ENCODE peak calls at places on chromosomes 5 and 9, in five cellular contexts. H, G, K, T and F are unnamed samples.

GRCh38 chr9:101445353-101446029 is 9.9 kb upstream of the ALDOB start:
- DNase-seq in H (no peak), G (no peak), K (no peak), T (no peak), F (no peak)

GRCh38 chr5:64339776-64340175 is 166.0 kb upstream of the RGS7BP start:
- DNase-seq in H (no peak), G (no peak), K (no peak), T (no peak), F (no peak)

GRCh38 chr9:19471737-19472648 is 63.2 kb downstream of the ACER2 start:
- DNase-seq in H (peak; percentile 73), G (no peak), K (no peak), T (peak; percentile 64), F (peak; percentile 56)

GRCh38 chr5:53069626-53070025 is 39.9 kb downstream of the MOCS2 start:
- DNase-seq in H (no peak), G (no peak), K (no peak), T (no peak), F (peak; percentile 11)

GRCh38 chr9:111572945-111573604 is 26.4 kb downstream of the PTGR1 start:
- DNase-seq in H (no peak), G (no peak), K (no peak), T (peak; percentile 26), F (no peak)

GRCh38 chr9:69265891-69266290 is 59.1 kb upstream of the ENTREP1 start:
- DNase-seq in H (no peak), G (no peak), K (no peak), T (no peak), F (peak; percentile 28)

GRCh38 chr9:17116400-17116837 is 18.4 kb upstream of the CNTLN start:
- DNase-seq in H (no peak), G (no peak), K (no peak), T (no peak), F (peak; percentile 7)

GRCh38 chr5:99058466-99058865 is 129.7 kb upstream of the CHD1 start:
- DNase-seq in H (no peak), G (no peak), K (no peak), T (no peak), F (no peak)

GRCh38 chr5:157862183-157862851 is 3.4 kb upstream of the CLINT1 start:
- DNase-seq in H (no peak), G (no peak), K (no peak), T (no peak), F (no peak)

GRCh38 chr5:154937718-154938466 is at the start of gene GEMIN5:
- DNase-seq in H (peak; percentile 84), G (peak; percentile 61), K (peak; percentile 54), T (peak; percentile 89), F (peak; percentile 75)

GRCh38 chr5:140020601-140021177 is 22.4 kb downstream of the NRG2 start:
- DNase-seq in H (no peak), G (no peak), K (no peak), T (no peak), F (no peak)

GRCh38 chr5:105030153-105030552 is 1467.6 kb upstream of the NUDT12 start:
- DNase-seq in H (no peak), G (no peak), K (no peak), T (no peak), F (no peak)

GRCh38 chr9:104025945-104026344 is 68.2 kb upstream of the SMC2 start:
- DNase-seq in H (no peak), G (no peak), K (no peak), T (no peak), F (no peak)

GRCh38 chr5:137563301-137563645 is 64.1 kb upstream of the SPOCK1 start:
- DNase-seq in H (no peak), G (no peak), K (no peak), T (no peak), F (no peak)

DNA sequence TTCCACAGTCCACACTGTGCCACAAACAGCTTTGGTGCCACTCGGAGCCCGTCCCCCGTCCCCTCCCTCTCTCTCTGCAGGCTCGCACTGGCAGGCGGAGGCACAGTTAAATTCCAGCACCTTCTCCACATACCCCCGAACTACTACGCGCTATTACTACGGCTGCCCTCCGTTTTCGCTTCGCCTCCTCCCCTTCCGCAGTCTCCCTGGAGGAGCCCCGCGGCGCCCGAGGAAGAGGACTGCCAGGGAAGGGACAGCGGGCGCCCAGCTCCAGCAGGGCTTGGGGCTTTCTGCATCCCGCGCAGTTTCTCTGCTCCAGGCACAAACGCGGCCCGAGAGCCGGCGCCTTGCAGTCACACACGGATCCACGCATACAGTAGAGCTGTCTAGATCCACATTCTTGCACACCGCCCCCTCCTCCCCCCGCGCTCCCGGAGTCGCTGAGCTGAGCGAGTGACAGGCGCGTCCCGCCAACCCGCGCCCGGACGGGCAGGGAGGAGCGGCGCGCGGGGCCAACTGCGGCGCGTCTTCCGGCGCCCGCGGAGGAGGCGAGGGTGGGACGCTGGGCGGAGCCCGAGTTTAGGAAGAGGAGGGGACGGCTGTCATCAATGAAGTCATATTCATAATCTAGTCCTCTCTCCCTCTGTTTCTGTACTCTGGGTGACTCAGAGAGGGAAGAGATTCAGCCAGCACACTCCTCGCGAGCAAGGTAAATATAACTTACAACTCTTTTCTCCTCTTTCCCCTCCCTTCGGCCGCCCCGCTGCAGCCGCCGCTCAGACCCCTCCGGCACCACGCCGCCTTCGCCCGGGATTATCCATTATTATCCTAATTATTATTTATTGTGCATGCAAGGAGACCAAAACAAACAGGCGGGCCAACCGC is at the start of gene SMARCA2:
- DNase-seq in H (peak; percentile 98), G (peak; percentile 95), K (peak; percentile 86), T (peak; percentile 99), F (peak; percentile 88)
- TF ChIP-seq POLR2A in H (peak; percentile 76), G (peak; percentile 85), K (peak; percentile 98), T (peak; percentile 60), F (peak; percentile 41)

GRCh38 chr5:136033848-136034247 is 5.1 kb downstream of the TGFBI start:
- DNase-seq in H (peak; percentile 60), G (no peak), K (no peak), T (no peak), F (no peak)

GRCh38 chr5:136030956-136031611 is 2.3 kb downstream of the TGFBI start:
- DNase-seq in H (no peak), G (no peak), K (peak; percentile 57), T (no peak), F (no peak)

GRCh38 chr5:136031713-136032112 is 2.9 kb downstream of the TGFBI start:
- DNase-seq in H (no peak), G (no peak), K (no peak), T (no peak), F (no peak)

GRCh38 chr5:136033244-136033643 is 4.5 kb downstream of the TGFBI start:
- DNase-seq in H (no peak), G (no peak), K (no peak), T (no peak), F (no peak)

DNA sequence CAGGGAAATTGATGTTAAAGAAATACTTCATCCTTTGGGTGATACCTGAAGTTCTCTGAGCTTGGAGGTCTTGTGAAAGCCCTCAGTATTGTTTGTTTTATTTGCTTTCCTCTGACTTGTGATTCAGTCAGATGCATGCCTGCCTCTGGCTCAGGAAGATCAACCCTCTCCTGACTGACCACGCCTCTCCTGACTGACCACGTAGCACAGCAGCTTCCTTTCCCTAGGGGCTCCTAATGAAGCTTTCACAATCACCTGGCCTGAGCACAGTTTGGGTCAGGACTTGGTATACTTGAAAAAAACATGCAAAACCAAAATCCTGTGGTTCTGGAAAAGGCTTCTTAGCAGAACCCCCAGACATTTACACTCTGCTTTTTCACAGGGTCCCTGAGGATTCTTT is 3.8 kb downstream of the TGFBI start:
- DNase-seq in H (peak; percentile 38), G (peak; percentile 51), K (no peak), T (no peak), F (no peak)
- TF ChIP-seq POLR2A in H (no peak), G (no peak), K (no peak), T (no peak), F (no peak)

GRCh38 chr9:124220551-124221451 is 36.9 kb upstream of the NEK6 start:
- DNase-seq in H (peak; percentile 50), G (no peak), K (no peak), T (peak; percentile 46), F (peak; percentile 71)
- TF ChIP-seq POLR2A in H (no peak), G (peak; percentile 28), K (no peak), T (no peak), F (no peak)

DNA sequence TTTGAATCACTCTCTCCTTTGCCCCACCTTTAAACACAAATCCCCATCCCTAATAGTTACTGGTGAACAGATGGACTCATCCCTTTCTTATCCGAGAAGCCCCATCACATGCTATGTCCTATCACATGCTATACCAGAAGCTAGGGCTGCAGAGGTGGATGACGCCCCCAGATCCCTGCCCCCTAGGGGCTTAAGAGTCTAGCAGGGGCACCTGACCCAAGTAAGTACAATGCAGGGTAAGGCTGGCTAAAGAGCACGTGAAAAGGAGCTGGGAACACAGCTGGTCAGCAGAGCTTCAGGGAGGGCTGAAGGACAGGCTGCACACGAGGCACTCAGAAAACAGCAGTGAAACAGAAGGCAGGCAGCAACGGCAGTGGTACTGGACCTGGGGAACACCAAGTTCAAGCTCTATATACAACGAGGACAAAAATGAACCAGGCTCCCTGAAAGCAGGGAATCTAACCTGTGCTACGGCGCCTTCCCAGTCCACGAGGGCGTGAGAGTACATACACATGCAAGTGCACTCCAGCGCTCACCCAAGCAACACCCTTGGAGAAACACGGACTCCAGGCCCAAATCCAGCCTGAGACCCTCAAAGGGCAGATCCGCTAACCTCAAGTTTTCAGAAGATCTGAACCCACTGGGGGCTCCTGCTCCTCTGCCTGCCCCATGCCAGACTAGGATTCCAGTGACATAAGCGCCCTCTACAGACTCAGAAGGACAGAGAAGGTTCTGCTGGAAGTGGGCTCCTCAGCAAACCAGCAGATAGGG is 57.5 kb downstream of the PSMB7 start:
- DNase-seq in H (no peak), G (no peak), K (no peak), T (no peak), F (no peak)
- TF ChIP-seq POLR2A in H (no peak), G (no peak), K (peak; percentile 68), T (no peak), F (no peak)

DNA sequence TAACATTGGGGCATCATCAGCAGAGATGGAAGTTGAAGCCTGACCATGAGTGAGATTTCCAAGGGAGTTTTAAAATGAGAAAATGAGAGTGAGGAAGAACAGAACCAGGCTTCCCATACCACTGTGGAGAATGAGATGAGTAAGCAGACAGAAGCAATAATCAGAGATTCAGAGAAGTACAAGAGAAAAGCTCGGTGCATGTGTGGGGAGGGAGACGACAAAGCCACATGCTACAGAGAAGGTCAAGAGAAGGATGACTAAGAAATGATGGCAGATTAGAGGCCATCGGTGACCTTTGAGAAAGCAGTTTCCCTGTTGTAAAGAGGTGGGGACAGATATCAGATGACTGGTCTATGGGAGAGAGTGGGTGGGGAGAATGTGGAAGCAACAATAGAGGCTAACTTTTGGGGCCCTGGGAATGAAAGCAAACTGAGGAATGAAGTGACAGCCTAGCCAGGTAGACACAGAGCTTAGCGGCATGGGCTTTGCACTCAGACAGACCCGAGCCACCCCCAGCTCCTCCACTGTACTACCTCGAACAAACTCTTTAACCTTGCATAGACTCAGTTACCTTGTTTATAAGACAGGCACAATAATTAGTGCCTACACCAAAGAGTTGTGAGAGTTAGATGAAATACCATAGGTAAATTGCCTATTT is 207.7 kb downstream of the PIK3R1 start:
- DNase-seq in H (no peak), G (no peak), K (no peak), T (no peak), F (no peak)
- TF ChIP-seq POLR2A in H (no peak), G (no peak), K (no peak), T (no peak), F (no peak)